ENCODE peak calls at places on chromosomes 1 and 21, in seven cellular contexts. W, N, A, P, V, B and M are unnamed samples.

GRCh38 chr1:225973158-225973557 is 26.0 kb downstream of the SDE2 start:
- DNase-seq in W (no peak), N (peak; percentile 77), A (no peak), P (peak; percentile 49), V (no peak), B (no peak), M (no peak)

GRCh38 chr21:40901690-40902089 is 54.7 kb upstream of the DSCAM start:
- DNase-seq in W (no peak), N (no peak), A (no peak), P (no peak), V (no peak), B (no peak), M (no peak)

GRCh38 chr1:51237313-51237700 is 1.2 kb downstream of the RNF11 start:
- DNase-seq in W (no peak), N (no peak), A (no peak), P (peak; percentile 27), V (no peak), B (no peak), M (no peak)

GRCh38 chr1:157154291-157154690 is 16.1 kb upstream of the ETV3 start:
- DNase-seq in W (no peak), N (peak; percentile 37), A (no peak), P (no peak), V (no peak), B (peak; percentile 22), M (no peak)

GRCh38 chr21:18549214-18549905 is 145.8 kb upstream of the TMPRSS15 start:
- DNase-seq in W (no peak), N (no peak), A (no peak), P (no peak), V (no peak), B (no peak), M (no peak)

GRCh38 chr1:45200906-45201500 is 5.4 kb downstream of the ZSWIM5 start:
- DNase-seq in W (no peak), N (no peak), A (no peak), P (no peak), V (no peak), B (no peak), M (no peak)

GRCh38 chr1:98674075-98674781 is 12.7 kb downstream of the SNX7 start:
- DNase-seq in W (no peak), N (no peak), A (no peak), P (no peak), V (no peak), B (no peak), M (no peak)

GRCh38 chr21:42299324-42300044 is 15.7 kb downstream of the TFF3 start:
- DNase-seq in W (no peak), N (no peak), A (no peak), P (no peak), V (no peak), B (no peak), M (no peak)

GRCh38 chr1:17109897-17110554 is 9.2 kb downstream of the PADI2 start:
- DNase-seq in W (no peak), N (no peak), A (no peak), P (no peak), V (no peak), B (peak; percentile 71), M (no peak)

GRCh38 chr1:228168563-228169270 is 3.1 kb downstream of the IBA57 start:
- DNase-seq in W (no peak), N (no peak), A (no peak), P (no peak), V (no peak), B (no peak), M (no peak)

GRCh38 chr1:168287237-168287664 is 6.6 kb downstream of the TBX19 start:
- DNase-seq in W (no peak), N (peak; percentile 84), A (no peak), P (peak; percentile 78), V (no peak), B (no peak), M (no peak)

GRCh38 chr1:63882048-63882704 is 108.4 kb downstream of the ROR1 start:
- DNase-seq in W (no peak), N (no peak), A (no peak), P (no peak), V (no peak), B (no peak), M (no peak)

GRCh38 chr1:89609781-89610456 is 23.0 kb upstream of the LRRC8C start:
- DNase-seq in W (no peak), N (no peak), A (no peak), P (no peak), V (no peak), B (no peak), M (no peak)

GRCh38 chr1:58837886-58838285 is 54.0 kb upstream of the JUN start:
- DNase-seq in W (no peak), N (no peak), A (no peak), P (no peak), V (no peak), B (no peak), M (no peak)

GRCh38 chr1:113783254-113784103 is 24.2 kb upstream of the PHTF1 start:
- DNase-seq in W (peak; percentile 40), N (peak; percentile 62), A (no peak), P (no peak), V (no peak), B (no peak), M (peak; percentile 24)

GRCh38 chr1:10378071-10378841 is 20.6 kb upstream of the PGD start:
- DNase-seq in W (peak; percentile 18), N (peak; percentile 69), A (no peak), P (peak; percentile 80), V (no peak), B (peak; percentile 48), M (no peak)

GRCh38 chr1:91811363-91812025 is 74.5 kb downstream of the TGFBR3 start:
- DNase-seq in W (no peak), N (no peak), A (no peak), P (no peak), V (no peak), B (no peak), M (no peak)

GRCh38 chr21:44046734-44047133 is 34.6 kb downstream of the TRAPPC10 start:
- DNase-seq in W (no peak), N (no peak), A (no peak), P (no peak), V (no peak), B (no peak), M (no peak)

GRCh38 chr1:192521734-192522133 is 53.8 kb upstream of the RGS1 start:
- DNase-seq in W (no peak), N (no peak), A (no peak), P (no peak), V (no peak), B (no peak), M (no peak)

GRCh38 chr1:228148196-228148861 is 1.4 kb upstream of the GJC2 start:
- DNase-seq in W (peak; percentile 4), N (no peak), A (no peak), P (no peak), V (no peak), B (peak; percentile 7), M (no peak)

GRCh38 chr1:203408485-203409229 is 57.7 kb upstream of the FMOD start:
- DNase-seq in W (peak; percentile 40), N (peak; percentile 8), A (no peak), P (peak; percentile 73), V (peak; percentile 75), B (peak; percentile 73), M (no peak)

GRCh38 chr1:234730542-234731370 is 120.8 kb upstream of the IRF2BP2 start:
- DNase-seq in W (no peak), N (peak; percentile 84), A (peak; percentile 58), P (no peak), V (no peak), B (no peak), M (no peak)

GRCh38 chr21:44399151-44399954 is 45.9 kb downstream of the TRPM2 start:
- DNase-seq in W (no peak), N (no peak), A (no peak), P (no peak), V (no peak), B (peak; percentile 2), M (no peak)

GRCh38 chr1:202200669-202201068 is 7.1 kb downstream of the LGR6 start:
- DNase-seq in W (no peak), N (no peak), A (no peak), P (no peak), V (no peak), B (no peak), M (no peak)

GRCh38 chr1:97516588-97516987 is 404.2 kb downstream of the DPYD start:
- DNase-seq in W (no peak), N (no peak), A (no peak), P (no peak), V (no peak), B (no peak), M (no peak)

GRCh38 chr1:24384251-24385090 is 29.1 kb downstream of the STPG1 start:
- DNase-seq in W (no peak), N (no peak), A (no peak), P (peak; percentile 49), V (no peak), B (no peak), M (no peak)

GRCh38 chr1:52654063-52654462 is 21.1 kb downstream of the SHISAL2A start:
- DNase-seq in W (no peak), N (no peak), A (no peak), P (no peak), V (no peak), B (no peak), M (no peak)

GRCh38 chr1:5905431-5905830 is 86.8 kb downstream of the NPHP4 start:
- DNase-seq in W (no peak), N (no peak), A (no peak), P (no peak), V (no peak), B (no peak), M (no peak)
- TF ChIP-seq CTCF in W (no peak), N (no peak), A (no peak), P (no peak), V (no peak), B (no peak), M (no peak)

GRCh38 chr1:150213170-150214098 is 22.5 kb downstream of the ANP32E start:
- DNase-seq in W (peak; percentile 97), N (no peak), A (peak; percentile 95), P (peak; percentile 45), V (peak; percentile 92), B (peak; percentile 98), M (peak; percentile 88)
- TF ChIP-seq CTCF in W (peak; percentile 32), N (no peak), A (peak; percentile 30), P (no peak), V (no peak), B (peak; percentile 54), M (peak; percentile 54)

GRCh38 chr1:39132505-39133339 is 71.8 kb upstream of the MACF1 start:
- DNase-seq in W (peak; percentile 68), N (peak; percentile 48), A (no peak), P (peak; percentile 94), V (peak; percentile 93), B (peak; percentile 80), M (no peak)
- TF ChIP-seq CTCF in W (peak; percentile 10), N (peak; percentile 33), A (no peak), P (peak; percentile 81), V (peak; percentile 52), B (peak; percentile 26), M (no peak)

GRCh38 chr1:67137307-67137753 is 2.6 kb upstream of the C1orf141 start:
- DNase-seq in W (no peak), N (no peak), A (no peak), P (peak; percentile 24), V (no peak), B (peak; percentile 75), M (no peak)
- TF ChIP-seq CTCF in W (no peak), N (no peak), A (no peak), P (no peak), V (no peak), B (no peak), M (no peak)